ENCODE peak calls at places on chromosome 20, in eight cellular contexts. I is breast epithelium; S is CD8-positive, alpha-beta T cell; M is dorsolateral prefrontal cortex; B is ovary; Z is brain microvascular endothelial cell; C is tibial nerve; R is GM23248. X is an unnamed sample.

GRCh38 chr20:62921119-62921687 is 5.1 kb downstream of the DIDO1 start:
- DNase-seq in I (no peak), S (peak; percentile 79), M (no peak), B (no peak), Z (peak; percentile 63), C (no peak), R (peak; percentile 85), X (no peak)

GRCh38 chr20:53141651-53142050 is 169.5 kb downstream of the TSHZ2 start:
- DNase-seq in I (no peak), S (no peak), M (no peak), B (no peak), Z (no peak), C (no peak), R (no peak), X (no peak)

GRCh38 chr20:43681991-43682410 is 15.1 kb downstream of the MYBL2 start:
- DNase-seq in I (no peak), S (peak; percentile 25), M (no peak), B (no peak), Z (no peak), C (no peak), R (no peak), X (no peak)

GRCh38 chr20:62796699-62797491 is 622 bp downstream of the MRGBP start:
- DNase-seq in I (no peak), S (no peak), M (no peak), B (peak; percentile 59), Z (no peak), C (no peak), R (no peak), X (no peak)

GRCh38 chr20:54037525-54037924 is 32.9 kb downstream of the BCAS1 start:
- DNase-seq in I (no peak), S (no peak), M (no peak), B (no peak), Z (no peak), C (no peak), R (no peak), X (no peak)

GRCh38 chr20:62943396-62943795 is 5.4 kb downstream of the GID8 start:
- DNase-seq in I (no peak), S (no peak), M (no peak), B (no peak), Z (no peak), C (no peak), R (no peak), X (no peak)

GRCh38 chr20:58712823-58713731 is 20.5 kb downstream of the NPEPL1 start:
- DNase-seq in I (peak; percentile 10), S (no peak), M (peak; percentile 5), B (peak; percentile 13), Z (no peak), C (no peak), R (no peak), X (no peak)

GRCh38 chr20:19257865-19258264 is 45.4 kb downstream of the SLC24A3 start:
- DNase-seq in I (no peak), S (no peak), M (no peak), B (no peak), Z (no peak), C (no peak), R (no peak), X (no peak)

GRCh38 chr20:53578492-53579222 is 15.0 kb downstream of the ZNF217 start:
- DNase-seq in I (no peak), S (peak; percentile 54), M (no peak), B (peak; percentile 43), Z (peak; percentile 86), C (no peak), R (peak; percentile 93), X (no peak)

GRCh38 chr20:20303742-20304141 is 64.2 kb upstream of the INSM1 start:
- DNase-seq in I (no peak), S (no peak), M (no peak), B (no peak), Z (no peak), C (no peak), R (no peak), X (no peak)

GRCh38 chr20:16287776-16288175 is 285.5 kb downstream of the KIF16B start:
- DNase-seq in I (no peak), S (no peak), M (no peak), B (no peak), Z (no peak), C (no peak), R (no peak), X (no peak)

GRCh38 chr20:1293641-1294379 is 27.7 kb downstream of the SNPH start:
- DNase-seq in I (no peak), S (no peak), M (no peak), B (no peak), Z (no peak), C (no peak), R (no peak), X (no peak)

GRCh38 chr20:58153121-58153520 is 75.3 kb downstream of the ANKRD60 start:
- DNase-seq in I (no peak), S (no peak), M (no peak), B (no peak), Z (no peak), C (no peak), R (no peak), X (no peak)

GRCh38 chr20:22383156-22383555 is 201.2 kb downstream of the FOXA2 start:
- DNase-seq in I (no peak), S (no peak), M (no peak), B (no peak), Z (no peak), C (no peak), R (peak; percentile 20), X (no peak)

GRCh38 chr20:38112943-38113294 is 52.2 kb downstream of the TGM2 start:
- DNase-seq in I (no peak), S (no peak), M (no peak), B (no peak), Z (no peak), C (no peak), R (no peak), X (no peak)

GRCh38 chr20:37670426-37670825 is 23.4 kb upstream of the CTNNBL1 start:
- DNase-seq in I (no peak), S (no peak), M (no peak), B (peak; percentile 28), Z (no peak), C (no peak), R (peak; percentile 61), X (peak; percentile 19)

GRCh38 chr20:31721408-31722332 is 998 bp downstream of the BCL2L1 start:
- DNase-seq in I (no peak), S (no peak), M (no peak), B (peak; percentile 43), Z (no peak), C (no peak), R (no peak), X (no peak)

GRCh38 chr20:10536531-10536930 is 101.4 kb downstream of the SLX4IP start:
- DNase-seq in I (peak; percentile 54), S (no peak), M (no peak), B (no peak), Z (no peak), C (no peak), R (no peak), X (no peak)

GRCh38 chr20:51563597-51564332 is 21.2 kb upstream of the NFATC2 start:
- DNase-seq in I (no peak), S (no peak), M (no peak), B (peak; percentile 72), Z (peak; percentile 97), C (peak; percentile 57), R (peak; percentile 90), X (no peak)

DNA sequence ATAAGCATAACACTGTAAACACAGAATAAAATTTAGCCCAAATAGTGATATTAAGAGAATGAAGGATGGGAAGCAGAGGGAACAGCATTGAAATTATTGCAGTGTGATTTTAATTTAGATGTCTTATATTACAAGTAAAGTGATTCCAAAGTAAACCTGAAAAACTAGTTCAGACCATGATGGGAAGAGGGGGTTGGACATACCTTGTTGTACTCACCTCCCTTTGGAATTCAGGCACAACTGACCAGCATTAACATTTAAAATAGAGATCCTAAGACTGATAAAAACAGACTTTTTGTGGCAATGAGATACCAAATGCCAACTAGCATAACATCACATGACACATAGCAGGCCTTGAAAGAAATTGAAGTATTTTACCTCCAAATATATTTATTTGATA is 262.6 kb upstream of the PRND start:
- DNase-seq in I (no peak), S (no peak), M (no peak), B (no peak), Z (no peak), C (no peak), R (no peak), X (no peak)
- H3K27ac ChIP-seq in I (no peak overlapping the region), S (no peak overlapping the region), M (no peak overlapping the region), B (no peak overlapping the region), Z (no peak overlapping the region), C (no peak overlapping the region), R (no peak overlapping the region), X (no peak overlapping the region)

GRCh38 chr20:5149892-5150225 is 23.1 kb downstream of the CDS2 start:
- DNase-seq in I (no peak), S (no peak), M (no peak), B (no peak), Z (no peak), C (no peak), R (no peak), X (no peak)
- H3K27ac ChIP-seq in I (no peak overlapping the region), S (no peak overlapping the region), M (no peak overlapping the region), B (no peak overlapping the region), Z (no peak overlapping the region), C (no peak overlapping the region), R (no peak overlapping the region), X (no peak overlapping the region)

GRCh38 chr20:32752021-32752457 is 8.8 kb upstream of the COMMD7 start:
- DNase-seq in I (no peak), S (no peak), M (no peak), B (no peak), Z (no peak), C (no peak), R (no peak), X (no peak)

GRCh38 chr20:32753731-32754130 is 8.5 kb upstream of the DNMT3B start:
- DNase-seq in I (no peak), S (no peak), M (no peak), B (no peak), Z (peak; percentile 31), C (no peak), R (peak; percentile 38), X (no peak)

GRCh38 chr20:32749914-32750637 is 6.8 kb upstream of the COMMD7 start:
- DNase-seq in I (no peak), S (no peak), M (no peak), B (no peak), Z (no peak), C (no peak), R (no peak), X (no peak)

GRCh38 chr20:32751309-32752020 is 8.2 kb upstream of the COMMD7 start:
- DNase-seq in I (no peak), S (no peak), M (no peak), B (no peak), Z (no peak), C (no peak), R (no peak), X (no peak)

GRCh38 chr20:32752458-32753250 is 9.4 kb upstream of the COMMD7 start:
- DNase-seq in I (no peak), S (no peak), M (no peak), B (no peak), Z (peak; percentile 52), C (no peak), R (peak; percentile 89), X (no peak)
- H3K27ac ChIP-seq in I (no peak overlapping the region), S (no peak overlapping the region), M (no peak overlapping the region), B (no peak overlapping the region), Z (peak overlapping the region; percentile 37), C (no peak overlapping the region), R (peak overlapping the region; percentile 70), X (no peak overlapping the region)

GRCh38 chr20:60057123-60057865 is 99.1 kb downstream of the CDH26 start:
- DNase-seq in I (peak; percentile 40), S (peak; percentile 65), M (peak; percentile 46), B (peak; percentile 60), Z (peak; percentile 65), C (no peak), R (peak; percentile 79), X (peak; percentile 34)
- H3K27ac ChIP-seq in I (no peak overlapping the region), S (no peak overlapping the region), M (no peak overlapping the region), B (no peak overlapping the region), Z (no peak overlapping the region), C (no peak overlapping the region), R (no peak overlapping the region), X (no peak overlapping the region)